ENCODE peak calls at places on chromosome 20, in eight cellular contexts. R, N, Y, B, A, F, X and H are unnamed samples.

GRCh38 chr20:23445596-23446217 is 6.2 kb downstream of the CSTL1 start:
- DNase-seq in Y (no peak), A (no peak), R (no peak), B (no peak), X (no peak), N (peak; percentile 78), F (no peak), H (no peak)

GRCh38 chr20:63782051-63782471 is 42.5 kb downstream of the SLC2A4RG start:
- DNase-seq in R (no peak), N (no peak), X (no peak), A (no peak), Y (no peak), B (no peak), F (peak; percentile 43), H (no peak)

GRCh38 chr20:62929051-62929538 is 2.8 kb upstream of the DIDO1 start:
- DNase-seq in B (no peak), N (no peak), A (peak; percentile 92), F (peak; percentile 63), Y (peak; percentile 79), X (peak; percentile 87), R (no peak), H (peak; percentile 82)

GRCh38 chr20:10802201-10802600 is 128.4 kb upstream of the JAG1 start:
- DNase-seq in Y (no peak), F (no peak), R (no peak), B (no peak), X (no peak), A (no peak), N (no peak), H (no peak)

GRCh38 chr20:14434379-14435136 is 97.1 kb upstream of the FLRT3 start:
- DNase-seq in N (no peak), X (no peak), A (no peak), F (no peak), Y (no peak), B (no peak), R (no peak), H (no peak)

GRCh38 chr20:61134286-61135035 is 117.6 kb upstream of the CDH4 start:
- DNase-seq in A (no peak), X (no peak), N (no peak), B (no peak), Y (no peak), R (no peak), F (no peak), H (no peak)

GRCh38 chr20:38894091-38894847 is 31.9 kb upstream of the FAM83D start:
- DNase-seq in R (no peak), B (no peak), F (no peak), N (no peak), X (no peak), A (no peak), Y (peak; percentile 80), H (no peak)

GRCh38 chr20:57809661-57810172 is 99.9 kb upstream of the PMEPA1 start:
- DNase-seq in A (no peak), F (no peak), B (no peak), Y (no peak), N (no peak), X (peak; percentile 65), R (peak; percentile 43), H (no peak)

GRCh38 chr20:41524980-41525613 is 93.1 kb downstream of the CHD6 start:
- DNase-seq in F (no peak), N (peak; percentile 41), R (peak; percentile 48), Y (peak; percentile 82), A (peak; percentile 88), X (peak; percentile 84), B (peak; percentile 47), H (peak; percentile 85)

GRCh38 chr20:15905661-15906060 is 667.6 kb downstream of the KIF16B start:
- DNase-seq in N (no peak), F (no peak), Y (no peak), B (no peak), A (no peak), X (no peak), R (peak; percentile 61), H (no peak)

GRCh38 chr20:18224968-18225568 is 63.3 kb upstream of the ZNF133 start:
- DNase-seq in F (no peak), X (no peak), A (no peak), B (no peak), Y (peak; percentile 47), N (peak; percentile 20), R (peak; percentile 39), H (peak; percentile 29)

GRCh38 chr20:5797843-5798462 is 47.8 kb downstream of the SHLD1 start:
- DNase-seq in X (no peak), A (peak; percentile 63), F (no peak), N (no peak), Y (no peak), R (no peak), B (no peak), H (no peak)

GRCh38 chr20:8722277-8722928 is 346.5 kb upstream of the PLCB4 start:
- DNase-seq in R (peak; percentile 60), F (peak; percentile 7), Y (peak; percentile 65), A (no peak), B (peak; percentile 71), N (peak; percentile 37), X (no peak), H (peak; percentile 56)

GRCh38 chr20:25389381-25389857 is 1.2 kb downstream of the ABHD12 start:
- DNase-seq in Y (peak; percentile 10), F (no peak), B (peak; percentile 48), N (no peak), X (no peak), A (no peak), R (peak; percentile 36), H (no peak)

GRCh38 chr20:37907677-37908397 is 4.9 kb downstream of the VSTM2L start:
- DNase-seq in Y (no peak), X (no peak), B (peak; percentile 79), N (peak; percentile 58), R (no peak), A (no peak), F (no peak), H (peak; percentile 69)

GRCh38 chr20:35329435-35330139 is 37.4 kb upstream of the FAM83C start:
- DNase-seq in Y (no peak), N (no peak), F (peak; percentile 73), B (peak; percentile 28), X (no peak), R (no peak), A (no peak), H (no peak)

GRCh38 chr20:63709149-63709527 is 1.3 kb downstream of the ZGPAT start:
- DNase-seq in Y (no peak), N (no peak), A (peak; percentile 83), X (no peak), R (no peak), F (no peak), B (no peak), H (no peak)

GRCh38 chr20:51696304-51697118 is 71.7 kb downstream of the ATP9A start:
- DNase-seq in F (no peak), N (no peak), X (no peak), B (peak; percentile 70), Y (no peak), A (no peak), R (no peak), H (no peak)

GRCh38 chr20:2405693-2406065 is 25.0 kb downstream of the TGM6 start:
- DNase-seq in N (no peak), Y (no peak), B (no peak), A (peak; percentile 15), X (no peak), F (no peak), R (no peak), H (no peak)

GRCh38 chr20:57404419-57405072 is 13.3 kb downstream of the RBM38 start:
- DNase-seq in Y (no peak), B (no peak), N (no peak), R (no peak), F (no peak), A (no peak), X (no peak), H (no peak)

GRCh38 chr20:52145587-52145986 is 46.0 kb downstream of the ZFP64 start:
- DNase-seq in Y (no peak), B (no peak), R (no peak), A (no peak), N (no peak), F (no peak), X (no peak), H (no peak)

GRCh38 chr20:46112430-46113020 is 5.6 kb upstream of the CD40 start:
- DNase-seq in R (no peak), X (no peak), Y (no peak), N (no peak), F (no peak), B (no peak), A (no peak), H (no peak)

GRCh38 chr20:21571841-21572690 is 58.2 kb upstream of the NKX2-2 start:
- DNase-seq in A (peak; percentile 75), N (no peak), X (no peak), R (peak; percentile 15), Y (no peak), B (peak; percentile 35), F (no peak), H (peak; percentile 29)

GRCh38 chr20:25196701-25197120 is 1.2 kb downstream of the ENTPD6 start:
- DNase-seq in N (no peak), A (peak; percentile 85), F (no peak), Y (peak; percentile 43), R (no peak), X (no peak), B (peak; percentile 61), H (no peak)

GRCh38 chr20:37365760-37366638 is 20.1 kb downstream of the SRC start:
- DNase-seq in B (no peak), N (no peak), X (peak; percentile 4), Y (no peak), R (no peak), F (no peak), A (no peak), H (no peak)

GRCh38 chr20:36435799-36436541 is 105.3 kb upstream of the MYL9 start:
- DNase-seq in Y (peak; percentile 86), X (peak; percentile 93), R (no peak), B (no peak), A (peak; percentile 93), N (no peak), F (peak; percentile 85), H (peak; percentile 89)

GRCh38 chr20:49979030-49979832 is 3.5 kb upstream of the SNAI1 start:
- DNase-seq in F (peak; percentile 72), N (no peak), Y (no peak), A (peak; percentile 91), R (peak; percentile 49), B (peak; percentile 16), X (peak; percentile 74), H (peak; percentile 41)

GRCh38 chr20:33178726-33179125 is 10.8 kb downstream of the BPIFA2 start:
- DNase-seq in R (no peak), Y (no peak), A (no peak), F (no peak), X (no peak), N (no peak), B (no peak), H (no peak)

GRCh38 chr20:58950603-58951002 is 30.5 kb upstream of the NELFCD start:
- DNase-seq in A (no peak), X (no peak), Y (no peak), N (no peak), B (no peak), R (no peak), F (no peak), H (no peak)

GRCh38 chr20:17835240-17835940 is 133.2 kb downstream of the SNX5 start:
- DNase-seq in B (no peak), A (peak; percentile 93), Y (peak; percentile 43), F (no peak), N (no peak), R (no peak), X (no peak), H (no peak)

GRCh38 chr20:1171461-1172093 is 13.2 kb downstream of the TMEM74B start:
- DNase-seq in F (peak; percentile 14), R (no peak), B (no peak), X (no peak), A (no peak), Y (no peak), N (no peak), H (peak; percentile 37)

GRCh38 chr20:4837760-4838159 is 116.1 kb downstream of the PRND start:
- DNase-seq in X (no peak), B (no peak), Y (no peak), F (no peak), N (no peak), A (peak; percentile 52), R (no peak), H (no peak)

GRCh38 chr20:52010541-52010940 is 181.0 kb downstream of the ZFP64 start:
- DNase-seq in A (no peak), N (no peak), Y (no peak), F (no peak), B (no peak), R (no peak), X (no peak), H (no peak)

GRCh38 chr20:10551732-10552724 is 116.9 kb downstream of the SLX4IP start:
- DNase-seq in N (no peak), R (peak; percentile 43), B (no peak), X (no peak), A (no peak), F (peak; percentile 40), Y (no peak), H (no peak)